ENCODE peak calls at places on chromosomes 7 and 10, in five cellular contexts. One of them, this sample, is unnamed.

GRCh38 chr10:64574371-64574770 is 1053.2 kb downstream of the REEP3 start:
- DNase-seq in H1: no peak
- DNase-seq in GM12878: no peak
- DNase-seq in upper lobe of left lung: no peak
- DNase-seq in transverse colon: no peak
- DNase-seq in this sample: no peak

GRCh38 chr10:100014129-100014762 is 4.5 kb upstream of the DNMBP start:
- DNase-seq in upper lobe of left lung: no peak
- DNase-seq in H1: no peak
- DNase-seq in transverse colon: no peak
- DNase-seq in GM12878: peak
- DNase-seq in this sample: no peak

GRCh38 chr7:12861070-12861469 is 173.6 kb downstream of the ARL4A start:
- DNase-seq in GM12878: no peak
- DNase-seq in H1: no peak
- DNase-seq in transverse colon: no peak
- DNase-seq in upper lobe of left lung: no peak
- DNase-seq in this sample: no peak

GRCh38 chr10:4270116-4270515 is 485.1 kb upstream of the KLF6 start:
- DNase-seq in transverse colon: no peak
- DNase-seq in H1: no peak
- DNase-seq in upper lobe of left lung: peak
- DNase-seq in GM12878: no peak
- DNase-seq in this sample: no peak

GRCh38 chr10:13882112-13882711 is 295.4 kb downstream of the PRPF18 start:
- DNase-seq in upper lobe of left lung: peak
- DNase-seq in GM12878: no peak
- DNase-seq in H1: peak
- DNase-seq in transverse colon: no peak
- DNase-seq in this sample: no peak

GRCh38 chr7:70585071-70585470 is 546.9 kb upstream of the GALNT17 start:
- DNase-seq in GM12878: no peak
- DNase-seq in H1: peak
- DNase-seq in transverse colon: no peak
- DNase-seq in upper lobe of left lung: no peak
- DNase-seq in this sample: no peak

GRCh38 chr10:77084431-77085144 is 553.0 kb downstream of the KCNMA1 start:
- DNase-seq in GM12878: no peak
- DNase-seq in upper lobe of left lung: no peak
- DNase-seq in transverse colon: peak
- DNase-seq in H1: no peak
- DNase-seq in this sample: no peak

GRCh38 chr7:87886875-87887274 is 10.6 kb downstream of the DBF4 start:
- DNase-seq in transverse colon: no peak
- DNase-seq in GM12878: no peak
- DNase-seq in upper lobe of left lung: no peak
- DNase-seq in H1: no peak
- DNase-seq in this sample: no peak

GRCh38 chr7:45684910-45685618 is 110.9 kb downstream of the ADCY1 start:
- DNase-seq in upper lobe of left lung: peak
- DNase-seq in GM12878: no peak
- DNase-seq in transverse colon: no peak
- DNase-seq in H1: peak
- DNase-seq in this sample: peak

GRCh38 chr7:45384499-45384898 is 189.7 kb upstream of the ADCY1 start:
- DNase-seq in H1: no peak
- DNase-seq in transverse colon: no peak
- DNase-seq in GM12878: no peak
- DNase-seq in upper lobe of left lung: no peak
- DNase-seq in this sample: no peak

GRCh38 chr7:2928613-2929311 is 84.7 kb upstream of the GNA12 start:
- DNase-seq in GM12878: no peak
- DNase-seq in upper lobe of left lung: peak
- DNase-seq in transverse colon: no peak
- DNase-seq in H1: no peak
- DNase-seq in this sample: peak

GRCh38 chr10:52220947-52221346 is 93.1 kb upstream of the DKK1 start:
- DNase-seq in upper lobe of left lung: no peak
- DNase-seq in transverse colon: no peak
- DNase-seq in GM12878: no peak
- DNase-seq in H1: no peak
- DNase-seq in this sample: no peak

GRCh38 chr10:31426425-31426824 is 107.4 kb downstream of the ZEB1 start:
- DNase-seq in upper lobe of left lung: no peak
- DNase-seq in transverse colon: no peak
- DNase-seq in GM12878: no peak
- DNase-seq in H1: no peak
- DNase-seq in this sample: no peak

GRCh38 chr10:3389093-3389492 is 216.5 kb upstream of the PITRM1 start:
- DNase-seq in transverse colon: no peak
- DNase-seq in GM12878: no peak
- DNase-seq in H1: no peak
- DNase-seq in upper lobe of left lung: no peak
- DNase-seq in this sample: no peak

GRCh38 chr7:106524690-106525059 is 136.3 kb downstream of the CCDC71L start:
- DNase-seq in GM12878: no peak
- DNase-seq in H1: no peak
- DNase-seq in transverse colon: no peak
- DNase-seq in upper lobe of left lung: no peak
- DNase-seq in this sample: no peak

GRCh38 chr7:148726385-148726784 is 27.7 kb downstream of the CUL1 start:
- DNase-seq in GM12878: no peak
- DNase-seq in transverse colon: no peak
- DNase-seq in upper lobe of left lung: no peak
- DNase-seq in H1: no peak
- DNase-seq in this sample: no peak

GRCh38 chr7:50369408-50370026 is 65.0 kb downstream of the IKZF1 start:
- DNase-seq in H1: no peak
- DNase-seq in transverse colon: no peak
- DNase-seq in upper lobe of left lung: no peak
- DNase-seq in GM12878: peak
- DNase-seq in this sample: no peak

GRCh38 chr10:70920519-70920918 is 32.2 kb upstream of the PCBD1 start:
- DNase-seq in transverse colon: peak
- DNase-seq in upper lobe of left lung: peak
- DNase-seq in GM12878: no peak
- DNase-seq in H1: no peak
- DNase-seq in this sample: peak

GRCh38 chr10:129161184-129161583 is 305.9 kb upstream of the MGMT start:
- DNase-seq in GM12878: no peak
- DNase-seq in H1: no peak
- DNase-seq in upper lobe of left lung: no peak
- DNase-seq in transverse colon: no peak
- DNase-seq in this sample: no peak

GRCh38 chr7:7701513-7701912 is 16.9 kb downstream of the RPA3 start:
- DNase-seq in GM12878: no peak
- DNase-seq in transverse colon: no peak
- DNase-seq in H1: no peak
- DNase-seq in upper lobe of left lung: no peak
- DNase-seq in this sample: no peak

GRCh38 chr7:2521952-2522591 is 2.5 kb downstream of the LFNG start:
- DNase-seq in upper lobe of left lung: peak
- DNase-seq in GM12878: no peak
- DNase-seq in H1: no peak
- DNase-seq in transverse colon: peak
- DNase-seq in this sample: peak

GRCh38 chr10:124614003-124614659 is 130.0 kb downstream of the FAM53B start:
- DNase-seq in transverse colon: no peak
- DNase-seq in H1: no peak
- DNase-seq in GM12878: peak
- DNase-seq in upper lobe of left lung: no peak
- DNase-seq in this sample: no peak

GRCh38 chr10:24882047-24882698 is 70.2 kb downstream of the PRTFDC1 start:
- DNase-seq in transverse colon: peak
- DNase-seq in H1: no peak
- DNase-seq in upper lobe of left lung: peak
- DNase-seq in GM12878: peak
- DNase-seq in this sample: no peak

GRCh38 chr10:44233561-44234470 is 151.1 kb downstream of the CXCL12 start:
- DNase-seq in transverse colon: peak
- DNase-seq in GM12878: no peak
- DNase-seq in H1: peak
- DNase-seq in upper lobe of left lung: no peak
- DNase-seq in this sample: no peak

GRCh38 chr7:156496491-156497264 is 143.9 kb upstream of the RNF32 start:
- DNase-seq in GM12878: no peak
- DNase-seq in upper lobe of left lung: no peak
- DNase-seq in transverse colon: no peak
- DNase-seq in H1: no peak
- DNase-seq in this sample: no peak

GRCh38 chr7:74656421-74656910 is 1.1 kb upstream of the GTF2I start:
- DNase-seq in GM12878: no peak
- DNase-seq in upper lobe of left lung: peak
- DNase-seq in transverse colon: peak
- DNase-seq in H1: no peak
- DNase-seq in this sample: peak

GRCh38 chr10:96374639-96374984 is 15.8 kb upstream of the OPALIN start:
- DNase-seq in transverse colon: no peak
- DNase-seq in GM12878: no peak
- DNase-seq in H1: peak
- DNase-seq in upper lobe of left lung: no peak
- DNase-seq in this sample: no peak

GRCh38 chr7:124929467-124930172 is at the start of gene POT1:
- DNase-seq in transverse colon: peak
- DNase-seq in GM12878: peak
- DNase-seq in upper lobe of left lung: peak
- DNase-seq in H1: peak
- DNase-seq in this sample: peak
- TF ChIP-seq POLR2A in transverse colon: peak
- TF ChIP-seq POLR2A in GM12878: peak
- TF ChIP-seq POLR2A in upper lobe of left lung: no peak
- TF ChIP-seq POLR2A in H1: peak
- TF ChIP-seq POLR2A in this sample: no peak

DNA sequence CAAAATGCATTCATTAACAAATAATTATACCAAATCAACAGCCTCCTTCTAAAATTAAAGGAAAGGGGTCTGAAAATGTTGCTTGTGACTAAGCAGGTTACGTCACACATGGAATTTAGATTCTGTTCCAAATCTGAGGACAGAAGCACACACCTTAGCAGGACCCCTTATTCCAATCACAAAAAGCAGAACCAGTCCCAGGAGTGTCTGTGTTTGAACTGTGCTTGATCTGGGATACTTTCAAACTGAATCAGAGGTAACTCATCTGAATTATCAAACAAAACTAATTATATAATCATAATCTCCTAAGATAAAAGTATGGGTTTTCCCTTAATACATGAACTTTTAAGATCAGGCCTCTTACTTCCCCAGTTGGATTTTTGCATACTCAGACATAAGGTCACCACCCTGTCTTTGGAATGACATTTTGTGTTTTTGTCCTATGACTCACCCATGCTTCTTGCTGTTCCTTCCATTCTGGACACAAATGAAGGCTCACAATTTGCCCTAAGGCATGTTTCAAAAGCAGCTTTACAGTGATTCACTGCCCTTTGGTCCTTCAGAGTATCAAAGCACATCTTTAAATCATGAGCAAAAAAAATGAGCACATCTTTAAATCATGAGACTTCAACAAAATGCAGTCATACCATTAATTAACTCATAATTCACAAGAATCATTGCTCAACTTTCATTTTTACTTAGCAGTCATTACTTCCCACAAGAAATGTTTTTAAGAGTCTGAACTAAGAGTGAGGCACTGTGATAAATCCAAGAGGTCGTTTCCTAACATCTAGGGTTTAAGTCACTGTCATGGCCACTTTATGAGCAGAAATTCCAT is 35.4 kb downstream of the SEMA3C start:
- DNase-seq in GM12878: no peak
- DNase-seq in upper lobe of left lung: peak
- DNase-seq in H1: no peak
- DNase-seq in transverse colon: no peak
- DNase-seq in this sample: no peak
- TF ChIP-seq POLR2AphosphoS5 in GM12878: no peak
- TF ChIP-seq POLR2AphosphoS5 in upper lobe of left lung: no peak
- TF ChIP-seq POLR2AphosphoS5 in H1: no peak
- TF ChIP-seq POLR2AphosphoS5 in transverse colon: peak
- TF ChIP-seq POLR2AphosphoS5 in this sample: no peak

GRCh38 chr7:150453892-150454291 is 3.5 kb downstream of the GIMAP8 start:
- DNase-seq in upper lobe of left lung: no peak
- DNase-seq in GM12878: no peak
- DNase-seq in transverse colon: no peak
- DNase-seq in H1: no peak
- DNase-seq in this sample: no peak
- H3K27ac ChIP-seq in upper lobe of left lung: peak
- H3K27ac ChIP-seq in GM12878: no peak
- H3K27ac ChIP-seq in transverse colon: no peak
- H3K27ac ChIP-seq in H1: no peak
- H3K27ac ChIP-seq in this sample: peak

GRCh38 chr10:130615463-130615862 is 479.3 kb downstream of the GLRX3 start:
- DNase-seq in upper lobe of left lung: no peak
- DNase-seq in H1: no peak
- DNase-seq in transverse colon: no peak
- DNase-seq in GM12878: no peak
- DNase-seq in this sample: no peak
- TF ChIP-seq POLR2A in upper lobe of left lung: no peak
- TF ChIP-seq POLR2A in H1: no peak
- TF ChIP-seq POLR2A in transverse colon: no peak
- TF ChIP-seq POLR2A in GM12878: no peak
- TF ChIP-seq POLR2A in this sample: no peak

GRCh38 chr10:68900427-68901105 is 549 bp upstream of the DDX50 start:
- DNase-seq in upper lobe of left lung: peak
- DNase-seq in H1: peak
- DNase-seq in GM12878: peak
- DNase-seq in transverse colon: no peak
- DNase-seq in this sample: peak
- TF ChIP-seq POLR2AphosphoS5 in upper lobe of left lung: peak
- TF ChIP-seq POLR2AphosphoS5 in H1: peak
- TF ChIP-seq POLR2AphosphoS5 in GM12878: peak
- TF ChIP-seq POLR2AphosphoS5 in transverse colon: no peak
- TF ChIP-seq POLR2AphosphoS5 in this sample: peak

GRCh38 chr10:29922904-29923303 is 136.5 kb downstream of the JCAD start:
- DNase-seq in transverse colon: no peak
- DNase-seq in H1: no peak
- DNase-seq in upper lobe of left lung: no peak
- DNase-seq in GM12878: no peak
- DNase-seq in this sample: no peak
- H3K27ac ChIP-seq in transverse colon: no peak
- H3K27ac ChIP-seq in H1: no peak
- H3K27ac ChIP-seq in upper lobe of left lung: no peak
- H3K27ac ChIP-seq in GM12878: no peak
- H3K27ac ChIP-seq in this sample: no peak

DNA sequence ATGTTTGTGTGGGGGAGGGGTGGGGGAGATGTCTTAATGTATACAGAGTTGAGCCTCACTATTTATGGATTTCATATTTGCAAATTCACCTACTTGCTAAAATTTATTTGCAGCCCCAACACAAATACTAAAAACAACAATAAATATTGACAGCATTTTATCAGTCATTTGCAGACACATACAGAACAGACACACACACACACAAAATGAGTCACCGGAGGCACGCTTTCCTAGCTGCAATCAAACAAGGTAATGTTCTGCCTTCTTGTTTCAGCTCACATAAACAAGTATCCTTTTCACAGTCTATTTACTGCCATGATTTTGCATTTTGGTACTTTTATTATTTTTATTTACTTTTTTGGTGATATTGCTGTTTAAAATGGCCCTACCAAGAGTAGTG is 88.5 kb downstream of the IPMK start:
- DNase-seq in H1: no peak
- DNase-seq in upper lobe of left lung: no peak
- DNase-seq in transverse colon: no peak
- DNase-seq in GM12878: no peak
- DNase-seq in this sample: no peak
- TF ChIP-seq POLR2A in H1: no peak
- TF ChIP-seq POLR2A in upper lobe of left lung: no peak
- TF ChIP-seq POLR2A in transverse colon: no peak
- TF ChIP-seq POLR2A in GM12878: no peak
- TF ChIP-seq POLR2A in this sample: no peak

GRCh38 chr10:132578287-132578951 is 40.8 kb downstream of the INPP5A start:
- DNase-seq in H1: no peak
- DNase-seq in transverse colon: no peak
- DNase-seq in GM12878: no peak
- DNase-seq in upper lobe of left lung: no peak
- DNase-seq in this sample: no peak
- TF ChIP-seq POLR2AphosphoS5 in H1: no peak
- TF ChIP-seq POLR2AphosphoS5 in transverse colon: no peak
- TF ChIP-seq POLR2AphosphoS5 in GM12878: no peak
- TF ChIP-seq POLR2AphosphoS5 in upper lobe of left lung: no peak
- TF ChIP-seq POLR2AphosphoS5 in this sample: no peak

This sample was measured in spleen.